ENCODE peak calls at places on chromosomes 1 and 21, in five cellular contexts. One of them, this sample, is unnamed.

GRCh38 chr1:6486433-6487011 is 4.9 kb downstream of the PLEKHG5 start:
- DNase-seq in fibroblast of mammary gland: peak
- DNase-seq in HFFc6: peak
- DNase-seq in cardiac muscle cell: peak
- DNase-seq in HFF-Myc: peak
- DNase-seq in this sample: peak

GRCh38 chr1:214420833-214421232 is 130.6 kb downstream of the PTPN14 start:
- DNase-seq in fibroblast of mammary gland: no peak
- DNase-seq in HFFc6: no peak
- DNase-seq in cardiac muscle cell: no peak
- DNase-seq in HFF-Myc: no peak
- DNase-seq in this sample: no peak

GRCh38 chr1:81551942-81552341 is 248.8 kb upstream of the ADGRL2 start:
- DNase-seq in fibroblast of mammary gland: no peak
- DNase-seq in HFFc6: no peak
- DNase-seq in cardiac muscle cell: no peak
- DNase-seq in HFF-Myc: no peak
- DNase-seq in this sample: no peak

GRCh38 chr1:18922319-18922726 is 20.0 kb upstream of the ALDH4A1 start:
- DNase-seq in fibroblast of mammary gland: peak
- DNase-seq in HFFc6: peak
- DNase-seq in cardiac muscle cell: peak
- DNase-seq in HFF-Myc: no peak
- DNase-seq in this sample: no peak

GRCh38 chr1:32863516-32864245 is 7.0 kb downstream of the FNDC5 start:
- DNase-seq in fibroblast of mammary gland: no peak
- DNase-seq in HFFc6: no peak
- DNase-seq in cardiac muscle cell: no peak
- DNase-seq in HFF-Myc: no peak
- DNase-seq in this sample: no peak

GRCh38 chr1:27491748-27492700 is 2.1 kb upstream of the WASF2 start:
- DNase-seq in fibroblast of mammary gland: no peak
- DNase-seq in HFFc6: no peak
- DNase-seq in cardiac muscle cell: peak
- DNase-seq in HFF-Myc: no peak
- DNase-seq in this sample: no peak

GRCh38 chr1:26696191-26696644 is 403 bp downstream of the ARID1A start:
- DNase-seq in fibroblast of mammary gland: no peak
- DNase-seq in HFFc6: no peak
- DNase-seq in cardiac muscle cell: no peak
- DNase-seq in HFF-Myc: no peak
- DNase-seq in this sample: no peak

GRCh38 chr1:40651138-40651857 is 14.2 kb downstream of the RIMS3 start:
- DNase-seq in fibroblast of mammary gland: no peak
- DNase-seq in HFFc6: no peak
- DNase-seq in cardiac muscle cell: no peak
- DNase-seq in HFF-Myc: no peak
- DNase-seq in this sample: no peak

GRCh38 chr1:43947890-43948437 is 1.2 kb downstream of the IPO13 start:
- DNase-seq in fibroblast of mammary gland: no peak
- DNase-seq in HFFc6: no peak
- DNase-seq in cardiac muscle cell: no peak
- DNase-seq in HFF-Myc: no peak
- DNase-seq in this sample: no peak

GRCh38 chr21:44592446-44593365 is at the start of gene KRTAP10-6:
- DNase-seq in fibroblast of mammary gland: no peak
- DNase-seq in HFFc6: no peak
- DNase-seq in cardiac muscle cell: no peak
- DNase-seq in HFF-Myc: no peak
- DNase-seq in this sample: no peak

GRCh38 chr1:230167419-230167852 is 100.4 kb downstream of the GALNT2 start:
- DNase-seq in fibroblast of mammary gland: peak
- DNase-seq in HFFc6: peak
- DNase-seq in cardiac muscle cell: peak
- DNase-seq in HFF-Myc: peak
- DNase-seq in this sample: no peak

DNA sequence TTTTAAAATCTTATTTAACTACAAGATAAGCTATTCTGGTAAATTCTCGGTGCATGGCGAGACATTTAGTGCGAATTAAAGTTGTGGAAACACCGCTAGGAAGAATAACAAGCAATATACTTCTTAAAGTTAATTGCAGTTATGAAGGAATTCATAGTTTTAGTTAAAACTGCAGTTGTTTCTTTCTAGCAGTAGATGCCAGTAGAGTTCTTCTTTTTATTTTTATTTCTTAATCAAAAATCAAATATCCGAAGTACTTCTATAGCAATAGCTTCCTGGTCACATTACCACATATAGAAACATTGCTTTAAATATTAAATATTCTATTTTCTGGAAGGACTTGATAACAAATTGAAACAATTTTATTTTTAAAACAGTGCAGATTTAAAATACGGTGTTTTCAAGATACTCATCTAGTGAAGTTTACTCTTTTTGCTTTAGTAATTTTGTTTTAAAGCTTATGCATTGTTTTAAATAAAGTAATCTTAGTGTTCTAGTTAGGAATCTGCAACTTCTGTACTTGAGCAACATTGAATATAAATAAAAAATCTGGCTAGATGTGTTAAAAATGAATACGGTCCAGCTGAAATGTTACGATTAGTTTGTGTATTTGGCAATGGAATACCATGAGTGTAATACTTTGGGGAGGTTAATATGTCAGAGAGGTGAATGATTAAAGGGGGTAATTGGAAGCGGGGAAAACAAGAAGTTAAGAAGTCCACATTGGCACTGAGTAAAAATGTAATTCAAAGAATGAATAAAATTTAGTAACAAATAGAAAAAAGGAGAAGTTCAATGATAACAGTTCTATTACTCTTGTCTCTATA is 2.7 kb upstream of the PRKACB start:
- DNase-seq in fibroblast of mammary gland: peak
- DNase-seq in HFFc6: no peak
- DNase-seq in cardiac muscle cell: peak
- DNase-seq in HFF-Myc: no peak
- DNase-seq in this sample: no peak
- TF ChIP-seq CTCF in fibroblast of mammary gland: peak
- TF ChIP-seq CTCF in HFFc6: peak
- TF ChIP-seq CTCF in cardiac muscle cell: peak
- TF ChIP-seq CTCF in HFF-Myc: peak
- TF ChIP-seq CTCF in this sample: peak

GRCh38 chr1:46180082-46180616 is 3.9 kb upstream of the P3R3URF start:
- DNase-seq in fibroblast of mammary gland: no peak
- DNase-seq in HFFc6: no peak
- DNase-seq in cardiac muscle cell: no peak
- DNase-seq in HFF-Myc: no peak
- DNase-seq in this sample: no peak
- TF ChIP-seq CTCF in fibroblast of mammary gland: no peak
- TF ChIP-seq CTCF in HFFc6: no peak
- TF ChIP-seq CTCF in cardiac muscle cell: no peak
- TF ChIP-seq CTCF in HFF-Myc: no peak
- TF ChIP-seq CTCF in this sample: peak

GRCh38 chr1:240935921-240936320 is 324.0 kb upstream of the GREM2 start:
- DNase-seq in fibroblast of mammary gland: no peak
- DNase-seq in HFFc6: no peak
- DNase-seq in cardiac muscle cell: no peak
- DNase-seq in HFF-Myc: no peak
- DNase-seq in this sample: no peak
- TF ChIP-seq CTCF in fibroblast of mammary gland: no peak
- TF ChIP-seq CTCF in HFFc6: no peak
- TF ChIP-seq CTCF in cardiac muscle cell: no peak
- TF ChIP-seq CTCF in HFF-Myc: no peak
- TF ChIP-seq CTCF in this sample: no peak

GRCh38 chr1:54360165-54361005 is 45.8 kb downstream of the SSBP3 start:
- DNase-seq in fibroblast of mammary gland: no peak
- DNase-seq in HFFc6: no peak
- DNase-seq in cardiac muscle cell: no peak
- DNase-seq in HFF-Myc: no peak
- DNase-seq in this sample: no peak

GRCh38 chr1:54359393-54360162 is 46.6 kb downstream of the SSBP3 start:
- DNase-seq in fibroblast of mammary gland: no peak
- DNase-seq in HFFc6: no peak
- DNase-seq in cardiac muscle cell: no peak
- DNase-seq in HFF-Myc: no peak
- DNase-seq in this sample: no peak

GRCh38 chr1:54363925-54364324 is 42.3 kb downstream of the SSBP3 start:
- DNase-seq in fibroblast of mammary gland: no peak
- DNase-seq in HFFc6: no peak
- DNase-seq in cardiac muscle cell: no peak
- DNase-seq in HFF-Myc: no peak
- DNase-seq in this sample: no peak

GRCh38 chr1:54362881-54363340 is 43.3 kb downstream of the SSBP3 start:
- DNase-seq in fibroblast of mammary gland: peak
- DNase-seq in HFFc6: no peak
- DNase-seq in cardiac muscle cell: peak
- DNase-seq in HFF-Myc: no peak
- DNase-seq in this sample: no peak

DNA sequence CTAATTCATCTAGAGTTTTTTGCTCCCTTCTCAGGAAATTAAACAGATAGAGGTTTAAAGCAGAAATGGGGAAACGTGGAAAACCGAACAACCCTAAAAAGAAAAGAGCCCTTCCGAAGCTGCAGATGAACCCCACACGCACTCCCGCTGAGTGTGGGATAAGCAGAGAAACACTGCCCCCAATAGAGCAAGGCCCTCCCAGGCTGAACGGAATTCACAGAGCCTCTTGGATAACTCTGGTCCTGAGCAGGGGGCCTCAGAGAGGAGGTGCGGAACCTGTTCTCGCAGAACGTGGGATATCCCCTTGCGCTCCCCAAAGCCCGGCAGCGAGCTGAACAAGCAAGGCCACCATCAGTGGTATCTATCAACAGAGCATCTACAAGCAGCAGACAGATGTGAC is 44.9 kb downstream of the SSBP3 start:
- DNase-seq in fibroblast of mammary gland: no peak
- DNase-seq in HFFc6: no peak
- DNase-seq in cardiac muscle cell: no peak
- DNase-seq in HFF-Myc: no peak
- DNase-seq in this sample: no peak
- TF ChIP-seq CTCF in fibroblast of mammary gland: peak
- TF ChIP-seq CTCF in HFFc6: no peak
- TF ChIP-seq CTCF in cardiac muscle cell: no peak
- TF ChIP-seq CTCF in HFF-Myc: no peak
- TF ChIP-seq CTCF in this sample: no peak

DNA sequence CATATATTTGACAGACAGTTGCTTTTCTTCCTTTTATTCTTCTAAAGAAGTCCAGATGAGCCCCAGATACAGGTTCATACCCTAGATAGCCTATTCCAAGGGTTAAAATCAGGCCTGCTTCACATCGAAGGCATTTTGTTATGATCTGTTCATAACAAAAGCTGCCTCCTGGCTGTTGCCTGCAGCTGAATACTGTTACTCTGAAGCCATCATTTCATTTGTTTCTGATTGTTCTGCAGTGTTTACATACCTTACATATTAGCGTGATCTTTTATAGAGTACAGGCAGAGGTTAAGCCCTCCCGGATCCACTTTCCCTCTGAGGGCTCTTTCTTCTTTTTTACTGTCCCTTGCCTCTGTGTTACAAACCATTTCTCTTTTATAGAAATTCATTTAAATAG is 219.0 kb upstream of the HOOK1 start:
- DNase-seq in fibroblast of mammary gland: peak
- DNase-seq in HFFc6: peak
- DNase-seq in cardiac muscle cell: peak
- DNase-seq in HFF-Myc: peak
- DNase-seq in this sample: no peak
- TF ChIP-seq CTCF in fibroblast of mammary gland: no peak
- TF ChIP-seq CTCF in HFFc6: peak
- TF ChIP-seq CTCF in cardiac muscle cell: no peak
- TF ChIP-seq CTCF in HFF-Myc: peak
- TF ChIP-seq CTCF in this sample: no peak

GRCh38 chr1:29240986-29241385 is 4.7 kb downstream of the PTPRU start:
- DNase-seq in fibroblast of mammary gland: no peak
- DNase-seq in HFFc6: no peak
- DNase-seq in cardiac muscle cell: no peak
- DNase-seq in HFF-Myc: no peak
- DNase-seq in this sample: no peak

GRCh38 chr1:29237906-29238600 is 1.7 kb downstream of the PTPRU start:
- DNase-seq in fibroblast of mammary gland: no peak
- DNase-seq in HFFc6: no peak
- DNase-seq in cardiac muscle cell: peak
- DNase-seq in HFF-Myc: no peak
- DNase-seq in this sample: no peak

GRCh38 chr1:29239142-29239541 is 2.8 kb downstream of the PTPRU start:
- DNase-seq in fibroblast of mammary gland: no peak
- DNase-seq in HFFc6: no peak
- DNase-seq in cardiac muscle cell: no peak
- DNase-seq in HFF-Myc: no peak
- DNase-seq in this sample: no peak

GRCh38 chr1:29238601-29238964 is 2.3 kb downstream of the PTPRU start:
- DNase-seq in fibroblast of mammary gland: no peak
- DNase-seq in HFFc6: no peak
- DNase-seq in cardiac muscle cell: no peak
- DNase-seq in HFF-Myc: no peak
- DNase-seq in this sample: no peak

DNA sequence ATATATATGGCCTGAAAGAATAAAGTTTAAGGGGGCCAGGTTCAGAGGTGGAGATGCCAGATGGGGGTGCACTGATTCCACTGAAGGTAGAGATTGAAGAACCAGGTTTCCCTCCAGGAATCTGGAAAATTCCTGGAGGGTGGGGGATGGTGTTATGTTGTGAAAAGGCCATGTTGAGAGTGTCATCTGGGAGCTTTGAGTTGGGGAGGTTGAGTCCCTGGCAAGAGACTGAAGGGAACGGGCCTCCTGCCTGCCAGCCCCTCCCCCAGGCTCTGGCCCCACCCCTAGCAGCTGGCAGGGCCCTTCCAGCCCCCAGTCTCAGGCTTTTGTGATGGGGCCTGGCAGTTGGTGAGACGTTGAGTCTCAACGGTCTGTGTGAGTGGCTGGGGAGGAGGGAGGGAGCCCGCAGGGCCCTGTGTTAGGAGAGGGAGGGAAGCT is 4.1 kb downstream of the PTPRU start:
- DNase-seq in fibroblast of mammary gland: no peak
- DNase-seq in HFFc6: no peak
- DNase-seq in cardiac muscle cell: peak
- DNase-seq in HFF-Myc: no peak
- DNase-seq in this sample: no peak
- TF ChIP-seq CTCF in fibroblast of mammary gland: no peak
- TF ChIP-seq CTCF in HFFc6: peak
- TF ChIP-seq CTCF in cardiac muscle cell: peak
- TF ChIP-seq CTCF in HFF-Myc: peak
- TF ChIP-seq CTCF in this sample: peak

GRCh38 chr1:92739669-92740524 is 45.0 kb downstream of the EVI5 start:
- DNase-seq in fibroblast of mammary gland: no peak
- DNase-seq in HFFc6: no peak
- DNase-seq in cardiac muscle cell: no peak
- DNase-seq in HFF-Myc: no peak
- DNase-seq in this sample: no peak

DNA sequence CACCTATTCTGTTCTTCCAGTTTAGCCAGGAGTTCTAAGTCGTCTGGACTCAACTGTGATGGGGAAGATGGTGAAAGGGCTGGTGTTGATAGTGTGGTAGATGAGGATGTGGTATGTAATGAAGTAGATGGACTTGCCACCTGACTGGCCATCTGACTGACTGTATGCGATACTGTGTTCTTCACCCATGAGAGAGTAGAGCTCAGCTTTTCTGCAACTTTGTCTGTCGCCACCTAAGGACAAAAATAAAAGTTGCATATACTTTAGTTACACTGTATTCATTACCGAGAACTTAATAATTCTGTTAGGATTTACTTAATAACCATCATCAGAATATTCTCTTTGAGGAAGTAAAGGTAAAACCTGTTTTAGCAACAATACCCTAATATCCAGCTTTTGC is 48.5 kb downstream of the EVI5 start:
- DNase-seq in fibroblast of mammary gland: peak
- DNase-seq in HFFc6: peak
- DNase-seq in cardiac muscle cell: peak
- DNase-seq in HFF-Myc: no peak
- DNase-seq in this sample: no peak
- TF ChIP-seq CTCF in fibroblast of mammary gland: peak
- TF ChIP-seq CTCF in HFFc6: peak
- TF ChIP-seq CTCF in cardiac muscle cell: peak
- TF ChIP-seq CTCF in HFF-Myc: peak
- TF ChIP-seq CTCF in this sample: peak